ENCODE peak calls at places on chromosomes 3 and 15, in six cellular contexts. Z is psoas muscle, S is brain microvascular endothelial cell, X is left ventricle myocardium inferior, P is transverse colon, U is lower lobe of right lung. N is an unnamed sample.

GRCh38 chr15:84947947-84948830 is 33.5 kb upstream of the PDE8A start:
- DNase-seq in Z (peak; percentile 43), S (peak; percentile 92), X (peak; percentile 36), P (no peak), U (no peak), N (no peak)

GRCh38 chr3:159187232-159187631 is 385.4 kb downstream of the MFSD1 start:
- DNase-seq in Z (no peak), S (no peak), X (peak; percentile 19), P (no peak), U (no peak), N (peak; percentile 35)

GRCh38 chr15:66591322-66591862 is 25.6 kb upstream of the LCTL start:
- DNase-seq in Z (no peak), S (no peak), X (no peak), P (no peak), U (peak; percentile 6), N (no peak)

GRCh38 chr3:24316887-24317383 is 177.7 kb downstream of the THRB start:
- DNase-seq in Z (no peak), S (no peak), X (no peak), P (peak; percentile 68), U (no peak), N (no peak)

GRCh38 chr3:24812116-24812515 is 317.5 kb upstream of the THRB start:
- DNase-seq in Z (no peak), S (no peak), X (no peak), P (no peak), U (no peak), N (no peak)

GRCh38 chr3:65963787-65964707 is 74.7 kb downstream of the MAGI1 start:
- DNase-seq in Z (no peak), S (peak; percentile 81), X (no peak), P (no peak), U (no peak), N (no peak)

GRCh38 chr15:73723146-73723545 is 30.0 kb downstream of the INSYN1 start:
- DNase-seq in Z (no peak), S (no peak), X (no peak), P (no peak), U (no peak), N (no peak)

GRCh38 chr15:34039506-34040123 is 611 bp upstream of the AVEN start:
- DNase-seq in Z (no peak), S (peak; percentile 16), X (no peak), P (no peak), U (no peak), N (no peak)

GRCh38 chr3:14246414-14246813 is 67.8 kb downstream of the LSM3 start:
- DNase-seq in Z (no peak), S (no peak), X (no peak), P (no peak), U (no peak), N (no peak)

GRCh38 chr3:6785726-6786125 is 75.2 kb upstream of the GRM7 start:
- DNase-seq in Z (no peak), S (no peak), X (no peak), P (no peak), U (no peak), N (no peak)

GRCh38 chr15:63501256-63502089 is 2.9 kb upstream of the USP3 start:
- DNase-seq in Z (peak; percentile 77), S (peak; percentile 88), X (peak; percentile 85), P (peak; percentile 83), U (peak; percentile 84), N (peak; percentile 76)

GRCh38 chr15:43285609-43286037 is 18.9 kb upstream of the TGM5 start:
- DNase-seq in Z (no peak), S (peak; percentile 75), X (no peak), P (peak; percentile 39), U (no peak), N (peak; percentile 75)

GRCh38 chr15:70321106-70321809 is 223.5 kb upstream of the TLE3 start:
- DNase-seq in Z (no peak), S (no peak), X (no peak), P (no peak), U (no peak), N (no peak)

GRCh38 chr15:66573719-66574641 is 8.2 kb upstream of the LCTL start:
- DNase-seq in Z (no peak), S (no peak), X (no peak), P (no peak), U (no peak), N (no peak)

GRCh38 chr3:25594007-25594502 is 70.7 kb downstream of the TOP2B start:
- DNase-seq in Z (no peak), S (peak; percentile 70), X (no peak), P (no peak), U (no peak), N (no peak)

GRCh38 chr15:99895189-99895955 is 162.1 kb upstream of the LYSMD4 start:
- DNase-seq in Z (no peak), S (no peak), X (no peak), P (no peak), U (no peak), N (no peak)

GRCh38 chr3:32892625-32893598 is 58.5 kb upstream of the CCR4 start:
- DNase-seq in Z (no peak), S (no peak), X (no peak), P (no peak), U (no peak), N (no peak)

GRCh38 chr3:32897202-32897601 is 54.2 kb upstream of the CCR4 start:
- DNase-seq in Z (no peak), S (no peak), X (no peak), P (no peak), U (no peak), N (no peak)

GRCh38 chr3:32895701-32896100 is 55.7 kb upstream of the CCR4 start:
- DNase-seq in Z (no peak), S (no peak), X (no peak), P (no peak), U (no peak), N (no peak)

GRCh38 chr3:32896143-32896542 is 55.3 kb upstream of the CCR4 start:
- DNase-seq in Z (no peak), S (no peak), X (no peak), P (no peak), U (no peak), N (no peak)

DNA sequence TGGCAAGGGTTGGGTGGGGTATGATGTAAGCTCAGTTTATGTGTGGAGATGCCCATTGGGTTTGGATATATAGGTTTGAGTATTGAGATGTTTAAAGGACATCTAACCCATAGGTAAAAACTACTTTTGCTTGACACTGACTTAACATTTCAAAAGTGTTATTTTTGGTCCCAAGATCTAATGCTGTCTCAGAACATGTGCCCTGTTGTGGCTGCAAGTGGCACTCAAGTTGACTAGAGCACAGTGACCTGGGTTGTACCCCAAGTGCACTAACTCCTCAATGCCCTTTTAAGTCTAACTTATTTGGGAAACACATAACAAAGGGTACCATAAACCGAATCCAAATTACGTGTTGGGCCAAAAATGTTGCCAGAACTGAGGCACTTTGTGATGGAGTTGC is 56.5 kb upstream of the CCR4 start:
- DNase-seq in Z (no peak), S (no peak), X (no peak), P (no peak), U (no peak), N (no peak)
- H3K27ac ChIP-seq in Z (no peak overlapping the region), S (no peak overlapping the region), X (no peak overlapping the region), P (no peak overlapping the region), U (no peak overlapping the region), N (no peak overlapping the region)

GRCh38 chr3:126304291-126304690 is 52.9 kb downstream of the KLF15 start:
- DNase-seq in Z (no peak), S (no peak), X (no peak), P (no peak), U (no peak), N (no peak)

GRCh38 chr3:126303272-126303671 is 53.9 kb downstream of the KLF15 start:
- DNase-seq in Z (no peak), S (no peak), X (no peak), P (no peak), U (no peak), N (no peak)

GRCh38 chr3:126304704-126305103 is 52.5 kb downstream of the KLF15 start:
- DNase-seq in Z (no peak), S (no peak), X (no peak), P (no peak), U (no peak), N (no peak)

GRCh38 chr3:126300001-126300760 is 57.0 kb downstream of the KLF15 start:
- DNase-seq in Z (no peak), S (no peak), X (no peak), P (no peak), U (no peak), N (no peak)

GRCh38 chr3:126300761-126301481 is 56.3 kb downstream of the KLF15 start:
- DNase-seq in Z (no peak), S (no peak), X (peak; percentile 62), P (no peak), U (peak; percentile 72), N (peak; percentile 15)
- TF ChIP-seq CTCF in Z (no peak), S (no peak), X (no peak), P (no peak), U (no peak), N (no peak)

GRCh38 chr3:127817331-127817821 is 4.9 kb downstream of the MGLL start:
- DNase-seq in Z (peak; percentile 28), S (peak; percentile 15), X (no peak), P (peak; percentile 67), U (no peak), N (no peak)

GRCh38 chr3:127820871-127821853 is 1.2 kb downstream of the MGLL start:
- DNase-seq in Z (peak; percentile 38), S (no peak), X (peak; percentile 42), P (peak; percentile 80), U (peak; percentile 70), N (no peak)

GRCh38 chr3:127820221-127820870 is 2.0 kb downstream of the MGLL start:
- DNase-seq in Z (peak; percentile 33), S (no peak), X (no peak), P (peak; percentile 31), U (peak; percentile 76), N (no peak)

GRCh38 chr3:127819086-127819485 is 3.2 kb downstream of the MGLL start:
- DNase-seq in Z (no peak), S (no peak), X (no peak), P (no peak), U (no peak), N (no peak)

DNA sequence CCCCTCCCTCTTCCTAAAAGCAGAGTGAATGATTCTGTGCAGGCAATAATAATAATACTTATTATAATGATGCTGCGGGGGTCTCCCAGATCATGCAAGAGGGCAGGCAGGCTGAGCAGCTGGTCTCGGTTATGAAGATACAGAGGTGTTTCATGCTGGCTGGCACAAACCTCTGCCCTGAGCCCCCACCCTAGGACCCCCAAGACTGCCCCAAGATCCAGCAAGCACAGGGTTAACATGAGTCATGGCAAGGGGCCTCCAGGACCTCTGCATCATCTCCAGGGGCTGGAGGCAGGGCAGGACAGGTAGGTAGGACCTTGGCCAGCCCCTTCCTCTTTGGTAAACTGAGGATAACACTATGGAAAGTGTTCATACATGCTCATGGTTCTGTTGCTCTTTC is 2.7 kb downstream of the MGLL start:
- DNase-seq in Z (no peak), S (no peak), X (no peak), P (no peak), U (no peak), N (no peak)
- H3K27ac ChIP-seq in Z (peak overlapping the region; percentile 93), S (no peak overlapping the region), X (peak overlapping the region; percentile 96), P (peak overlapping the region; percentile 94), U (peak overlapping the region; percentile 88), N (no peak overlapping the region)

DNA sequence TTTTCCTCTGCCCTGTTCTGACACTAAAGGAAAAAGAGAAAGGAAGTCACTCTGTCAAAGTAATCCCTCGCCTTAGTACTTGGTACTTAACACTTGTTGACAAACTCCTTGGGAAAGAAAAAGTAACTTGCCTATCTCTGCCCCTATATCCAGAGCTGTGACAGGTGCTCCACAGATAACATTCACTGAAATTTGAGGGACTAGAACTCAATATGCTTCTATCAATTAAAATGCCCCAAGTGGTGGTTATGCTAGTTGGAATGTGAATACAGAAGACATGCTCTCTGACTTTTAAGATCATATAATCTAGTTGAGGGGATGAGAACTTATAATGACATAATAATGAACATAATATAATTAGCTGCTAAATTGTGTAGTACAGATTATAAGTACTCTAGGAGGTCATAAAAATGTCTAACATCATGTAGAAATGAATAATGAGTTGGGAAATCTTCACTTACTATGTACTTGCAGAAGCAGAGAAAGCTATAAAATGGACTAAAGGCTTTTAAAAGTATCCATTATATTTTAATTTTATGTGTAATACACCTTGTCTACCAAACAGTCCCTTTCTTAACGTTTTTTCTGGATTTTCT is 153.1 kb upstream of the CCDC54 start:
- DNase-seq in Z (no peak), S (no peak), X (no peak), P (no peak), U (no peak), N (no peak)
- TF ChIP-seq CTCF in Z (no peak), S (no peak), X (no peak), P (no peak), U (no peak), N (no peak)